ENCODE peak calls at places on chromosome 20, in five cellular contexts. A is A549, C is HCT116, T is SK-N-SH, B is K562. J is an unnamed sample.

GRCh38 chr20:3766832-3767433 is 620 bp downstream of the ADISSP start:
- DNase-seq in A (no peak), C (no peak), T (no peak), B (peak; percentile 78), J (no peak)

GRCh38 chr20:10662151-10662550 is 11.6 kb downstream of the JAG1 start:
- DNase-seq in A (no peak), C (no peak), T (no peak), B (no peak), J (no peak)

GRCh38 chr20:9311132-9311531 is 203.3 kb upstream of the LAMP5 start:
- DNase-seq in A (no peak), C (no peak), T (no peak), B (no peak), J (no peak)

GRCh38 chr20:17523326-17523725 is 7.9 kb downstream of the BFSP1 start:
- DNase-seq in A (no peak), C (no peak), T (no peak), B (no peak), J (no peak)

GRCh38 chr20:45206746-45207145 is at the start of gene SEMG1:
- DNase-seq in A (no peak), C (no peak), T (no peak), B (no peak), J (no peak)

GRCh38 chr20:10832146-10832545 is 158.3 kb upstream of the JAG1 start:
- DNase-seq in A (no peak), C (no peak), T (no peak), B (no peak), J (no peak)

GRCh38 chr20:4099905-4100675 is 84.7 kb upstream of the RNF24 start:
- DNase-seq in A (no peak), C (no peak), T (no peak), B (no peak), J (no peak)

GRCh38 chr20:56605597-56605996 is 23.5 kb upstream of the TFAP2C start:
- DNase-seq in A (no peak), C (no peak), T (no peak), B (no peak), J (no peak)

GRCh38 chr20:21622097-21622496 is 83.4 kb upstream of the PAX1 start:
- DNase-seq in A (no peak), C (no peak), T (no peak), B (no peak), J (no peak)

GRCh38 chr20:10578607-10579006 is 95.2 kb downstream of the JAG1 start:
- DNase-seq in A (no peak), C (peak; percentile 64), T (no peak), B (no peak), J (peak; percentile 71)

GRCh38 chr20:38985603-38986170 is 23.5 kb downstream of the DHX35 start:
- DNase-seq in A (no peak), C (no peak), T (no peak), B (no peak), J (peak; percentile 73)

GRCh38 chr20:4366076-4366475 is 350.7 kb upstream of the RNF24 start:
- DNase-seq in A (no peak), C (no peak), T (no peak), B (no peak), J (no peak)

GRCh38 chr20:2738734-2739398 is 46.3 kb downstream of the EBF4 start:
- DNase-seq in A (no peak), C (no peak), T (no peak), B (no peak), J (no peak)

GRCh38 chr20:9912858-9913434 is 74.1 kb upstream of the PAK5 start:
- DNase-seq in A (peak; percentile 38), C (peak; percentile 40), T (peak; percentile 50), B (peak; percentile 16), J (peak; percentile 59)

GRCh38 chr20:58697867-58698703 is 5.5 kb downstream of the NPEPL1 start:
- DNase-seq in A (no peak), C (no peak), T (no peak), B (no peak), J (no peak)

GRCh38 chr20:63284981-63285524 is 7.9 kb upstream of the COL20A1 start:
- DNase-seq in A (no peak), C (no peak), T (no peak), B (no peak), J (no peak)

GRCh38 chr20:22227301-22227700 is 357.1 kb downstream of the FOXA2 start:
- DNase-seq in A (no peak), C (no peak), T (no peak), B (no peak), J (no peak)

GRCh38 chr20:45444050-45444449 is 25.5 kb upstream of the WFDC2 start:
- DNase-seq in A (no peak), C (no peak), T (no peak), B (no peak), J (no peak)

GRCh38 chr20:4161447-4162251 is 146.3 kb upstream of the RNF24 start:
- DNase-seq in A (no peak), C (no peak), T (no peak), B (no peak), J (peak; percentile 25)

GRCh38 chr20:16397053-16397452 is 176.2 kb downstream of the KIF16B start:
- DNase-seq in A (no peak), C (no peak), T (no peak), B (no peak), J (no peak)

GRCh38 chr20:63028461-63028921 is 21.7 kb upstream of the BHLHE23 start:
- DNase-seq in A (no peak), C (no peak), T (no peak), B (no peak), J (no peak)

GRCh38 chr20:31740208-31740607 is 1.1 kb downstream of the TPX2 start:
- DNase-seq in A (no peak), C (no peak), T (peak; percentile 23), B (peak; percentile 51), J (no peak)

GRCh38 chr20:64091762-64092161 is 7.6 kb upstream of the LKAAEAR1 start:
- DNase-seq in A (no peak), C (no peak), T (peak; percentile 79), B (no peak), J (no peak)

GRCh38 chr20:25553819-25554296 is 31.5 kb downstream of the NINL start:
- DNase-seq in A (no peak), C (no peak), T (peak; percentile 88), B (no peak), J (peak; percentile 62)
- TF ChIP-seq MAX in A (no peak), C (no peak), T (no peak), B (no peak), J (no peak)

GRCh38 chr20:37624963-37625362 is 68.9 kb upstream of the CTNNBL1 start:
- DNase-seq in A (no peak), C (no peak), T (peak; percentile 48), B (no peak), J (no peak)

GRCh38 chr20:37630161-37630560 is 63.7 kb upstream of the CTNNBL1 start:
- DNase-seq in A (no peak), C (no peak), T (peak; percentile 68), B (no peak), J (no peak)

GRCh38 chr20:37630993-37631392 is 62.8 kb upstream of the CTNNBL1 start:
- DNase-seq in A (no peak), C (no peak), T (no peak), B (no peak), J (no peak)

GRCh38 chr20:37627060-37627766 is 66.6 kb upstream of the CTNNBL1 start:
- DNase-seq in A (no peak), C (peak; percentile 8), T (no peak), B (peak; percentile 77), J (peak; percentile 61)

GRCh38 chr20:37627767-37628130 is 66.1 kb upstream of the CTNNBL1 start:
- DNase-seq in A (no peak), C (no peak), T (no peak), B (no peak), J (no peak)
- TF ChIP-seq MAX in A (no peak), C (no peak), T (no peak), B (no peak), J (no peak)

GRCh38 chr20:51159303-51159702 is 136.4 kb upstream of the KCNG1 start:
- DNase-seq in A (no peak), C (no peak), T (peak; percentile 73), B (no peak), J (no peak)

GRCh38 chr20:51162015-51162414 is 139.1 kb upstream of the KCNG1 start:
- DNase-seq in A (no peak), C (no peak), T (no peak), B (no peak), J (no peak)

GRCh38 chr20:51158226-51158625 is 135.3 kb upstream of the KCNG1 start:
- DNase-seq in A (no peak), C (no peak), T (no peak), B (no peak), J (no peak)

GRCh38 chr20:51160011-51160410 is 137.1 kb upstream of the KCNG1 start:
- DNase-seq in A (no peak), C (no peak), T (no peak), B (no peak), J (no peak)

DNA sequence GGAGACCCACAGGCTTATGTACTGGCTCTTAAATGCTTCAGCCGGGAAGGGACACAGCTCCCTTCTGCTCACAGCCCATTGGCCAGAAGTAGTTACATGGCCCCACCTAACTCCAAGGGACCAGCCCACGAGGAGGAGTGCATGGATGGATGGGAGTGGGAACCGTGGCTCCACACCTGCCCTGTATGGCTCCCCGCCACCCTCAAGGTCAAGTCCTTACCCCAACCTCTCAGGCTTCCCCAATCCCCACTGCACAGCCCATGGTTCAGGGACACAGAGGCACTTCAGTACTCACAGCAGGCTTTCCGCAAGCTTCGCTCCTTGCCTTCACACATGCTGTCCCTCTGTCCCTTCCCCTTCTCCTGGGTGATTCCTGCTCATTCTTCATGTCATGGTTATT is 137.9 kb upstream of the KCNG1 start:
- DNase-seq in A (no peak), C (no peak), T (no peak), B (no peak), J (no peak)
- TF ChIP-seq MAX in A (no peak), C (no peak), T (no peak), B (no peak), J (no peak)

DNA sequence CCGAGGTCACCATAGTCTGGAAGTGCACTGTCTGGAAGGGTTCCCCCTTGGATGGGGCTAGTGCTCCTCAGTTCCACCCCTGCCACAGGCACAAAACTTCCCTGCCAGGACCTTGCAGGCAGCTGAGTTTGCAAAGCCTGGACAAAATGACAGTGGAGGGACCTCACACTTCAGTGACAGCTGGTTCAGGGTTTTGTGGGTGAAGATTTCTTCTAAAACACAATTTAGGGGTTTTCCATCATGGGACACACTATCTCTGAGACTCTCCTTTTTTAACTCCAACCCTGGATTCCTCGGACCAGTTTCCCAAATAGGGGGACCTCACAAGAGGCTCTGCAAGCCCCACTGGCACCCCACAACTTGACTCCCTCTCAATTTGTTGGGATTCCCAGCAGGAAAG is 33.6 kb upstream of the PREX1 start:
- DNase-seq in A (no peak), C (no peak), T (no peak), B (no peak), J (no peak)
- TF ChIP-seq MAX in A (no peak), C (no peak), T (no peak), B (no peak), J (no peak)

GRCh38 chr20:19726126-19726525 is 31.9 kb upstream of the RIN2 start:
- DNase-seq in A (no peak), C (no peak), T (no peak), B (no peak), J (no peak)
- TF ChIP-seq MAX in A (no peak), C (no peak), T (no peak), B (no peak), J (no peak)

J was measured in HepG2.